ENCODE peak calls at places on chromosomes 16 and 17, in seven cellular contexts. R is IMR-90, G is H9, I is neuronal stem cell, D is H1, Y is trophoblast cell, F is mesenchymal stem cell. L is an unnamed sample.

GRCh38 chr16:2022723-2023097 is 3.1 kb downstream of the NPW start:
- DNase-seq in Y (no peak), G (peak), R (peak), D (no peak), F (peak), I (no peak), L (peak)

GRCh38 chr16:54116126-54116525 is 170.5 kb downstream of the IRX3 start:
- DNase-seq in F (no peak), G (no peak), I (no peak), R (no peak), D (no peak), Y (no peak), L (no peak)

GRCh38 chr16:5979905-5980550 is 882.4 kb upstream of the EEF2KMT start:
- DNase-seq in F (no peak), D (no peak), R (no peak), Y (no peak), G (peak), I (no peak), L (peak)

GRCh38 chr16:29738514-29738913 is 7.3 kb downstream of the C16orf54 start:
- DNase-seq in D (no peak), Y (no peak), I (no peak), G (no peak), R (no peak), F (no peak), L (no peak)

GRCh38 chr17:3851461-3852100 is 5.5 kb upstream of the NCBP3 start:
- DNase-seq in D (no peak), F (no peak), I (no peak), G (no peak), Y (no peak), R (no peak), L (no peak)

GRCh38 chr16:535446-536405 is 8.2 kb downstream of the CAPN15 start:
- DNase-seq in D (no peak), G (no peak), R (peak), F (peak), I (no peak), Y (peak), L (no peak)

GRCh38 chr17:6402258-6402657 is 32.7 kb downstream of the AIPL1 start:
- DNase-seq in I (no peak), Y (no peak), G (no peak), D (no peak), R (no peak), F (no peak), L (no peak)

GRCh38 chr17:50155115-50155819 is 4.8 kb upstream of the PPP1R9B start:
- DNase-seq in F (peak), G (no peak), Y (no peak), I (no peak), D (no peak), R (peak), L (no peak)

GRCh38 chr17:1035546-1036170 is 38.7 kb downstream of the TIMM22 start:
- DNase-seq in G (no peak), D (no peak), R (no peak), Y (no peak), F (peak), I (no peak), L (no peak)

GRCh38 chr16:5385115-5385514 is 287.5 kb upstream of the EEF2KMT start:
- DNase-seq in I (no peak), D (no peak), Y (no peak), R (no peak), F (no peak), G (no peak), L (no peak)

GRCh38 chr16:16928532-16929101 is 542.1 kb downstream of the XYLT1 start:
- DNase-seq in I (no peak), G (no peak), Y (no peak), R (no peak), F (no peak), D (no peak), L (no peak)

GRCh38 chr17:50139950-50140885 is 10.3 kb upstream of the SAMD14 start:
- DNase-seq in G (peak), F (peak), Y (peak), I (no peak), R (peak), D (peak), L (peak)

GRCh38 chr16:54677551-54677950 is 253.1 kb upstream of the IRX5 start:
- DNase-seq in D (no peak), Y (peak), R (no peak), F (no peak), I (no peak), G (no peak), L (no peak)

GRCh38 chr17:45149037-45149668 is 878 bp downstream of the HEXIM1 start:
- DNase-seq in I (peak), F (peak), G (peak), Y (peak), D (no peak), R (peak), L (peak)

GRCh38 chr17:58648236-58648635 is 43.6 kb downstream of the TEX14 start:
- DNase-seq in D (no peak), I (no peak), G (no peak), F (no peak), Y (no peak), R (no peak), L (no peak)

GRCh38 chr16:71515026-71515425 is 11.2 kb upstream of the CHST4 start:
- DNase-seq in D (no peak), G (no peak), Y (no peak), R (no peak), F (no peak), I (no peak), L (peak)

GRCh38 chr16:65975049-65975708 is 391.3 kb upstream of the CDH5 start:
- DNase-seq in Y (no peak), I (no peak), F (peak), R (peak), G (no peak), D (no peak), L (peak)

GRCh38 chr16:55001931-55002330 is 71.3 kb downstream of the IRX5 start:
- DNase-seq in I (no peak), F (no peak), G (no peak), Y (peak), D (no peak), R (no peak), L (no peak)

DNA sequence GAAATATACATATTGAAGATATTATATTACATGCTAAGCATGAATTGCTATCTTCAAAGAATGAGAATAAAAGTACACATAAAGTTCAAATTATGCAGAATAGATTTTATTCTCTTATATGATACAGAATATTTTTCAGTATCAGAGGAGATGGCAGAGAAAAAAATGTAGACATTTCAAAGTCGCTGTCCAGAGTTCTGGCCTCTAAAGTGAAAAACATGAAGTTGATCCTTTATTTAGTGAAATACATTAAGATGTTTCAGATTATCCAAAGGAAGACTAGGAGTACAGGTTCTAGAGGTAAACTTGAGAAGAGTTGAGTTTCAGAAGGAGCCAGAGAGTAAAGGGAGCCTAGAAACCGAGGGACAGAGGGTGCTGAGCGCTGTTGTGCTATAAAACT is 303.6 kb downstream of the UTP18 start:
- DNase-seq in D (no peak), I (no peak), Y (no peak), F (no peak), G (no peak), R (no peak), L (no peak)
- H2BK120ac ChIP-seq in D (no peak), I (no peak), Y (no peak), F (no peak), G (no peak), R (no peak), L (no peak)

GRCh38 chr17:27477971-27478684 is 21.9 kb downstream of the KSR1 start:
- DNase-seq in D (no peak), G (no peak), F (no peak), Y (peak), R (no peak), I (no peak), L (no peak)
- H3K27ac ChIP-seq in D (no peak), G (no peak), F (no peak), Y (no peak), R (no peak), I (no peak), L (no peak)

GRCh38 chr17:38564869-38565268 is 40.9 kb downstream of the SRCIN1 start:
- DNase-seq in Y (no peak), G (peak), F (no peak), D (no peak), I (no peak), R (no peak), L (peak)

GRCh38 chr17:38564254-38564605 is 41.5 kb downstream of the SRCIN1 start:
- DNase-seq in F (no peak), G (no peak), I (no peak), D (no peak), Y (no peak), R (no peak), L (no peak)

GRCh38 chr17:38566666-38567031 is 39.1 kb downstream of the SRCIN1 start:
- DNase-seq in R (no peak), G (no peak), Y (no peak), D (no peak), I (no peak), F (no peak), L (no peak)

GRCh38 chr17:38567350-38567749 is 38.4 kb downstream of the SRCIN1 start:
- DNase-seq in G (no peak), R (no peak), F (no peak), Y (no peak), D (no peak), I (no peak), L (no peak)

GRCh38 chr17:38565853-38566665 is 39.7 kb downstream of the SRCIN1 start:
- DNase-seq in R (no peak), Y (no peak), G (no peak), D (no peak), I (no peak), F (no peak), L (no peak)
- H2BK120ac ChIP-seq in R (no peak), Y (no peak), G (no peak), D (no peak), I (no peak), F (no peak), L (no peak)

DNA sequence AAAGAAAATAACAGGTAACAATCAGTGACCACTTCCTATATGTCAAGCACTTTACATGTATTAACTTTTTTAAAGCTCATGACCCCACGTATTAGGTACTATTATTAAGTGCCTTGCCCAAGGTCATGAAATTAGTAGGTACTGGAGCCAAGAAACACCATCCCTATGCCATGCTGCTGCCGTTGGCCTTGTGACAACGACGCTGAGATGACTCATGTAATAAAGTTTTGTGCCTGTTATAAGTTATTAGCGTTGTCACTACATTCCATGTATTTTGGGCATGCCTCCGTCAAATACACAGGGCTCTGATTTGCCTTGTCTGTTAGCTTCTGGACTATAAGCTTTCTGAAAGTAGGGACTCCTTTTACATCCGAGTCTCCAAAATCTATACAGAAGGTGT is 1.4 kb downstream of the BBS2 start:
- DNase-seq in I (no peak), D (no peak), F (no peak), Y (no peak), R (no peak), G (no peak), L (no peak)
- H3K27ac ChIP-seq in I (no peak), D (no peak), F (no peak), Y (no peak), R (no peak), G (no peak), L (no peak)

GRCh38 chr17:81390436-81391214 is 4.6 kb upstream of the BAHCC1 start:
- DNase-seq in D (no peak), I (no peak), R (no peak), G (no peak), F (no peak), Y (no peak), L (peak)

GRCh38 chr17:81392909-81393654 is 2.2 kb upstream of the BAHCC1 start:
- DNase-seq in I (no peak), Y (no peak), G (no peak), R (no peak), F (no peak), D (no peak), L (peak)

GRCh38 chr17:81390029-81390428 is 5.2 kb upstream of the BAHCC1 start:
- DNase-seq in F (no peak), Y (no peak), R (no peak), D (no peak), G (no peak), I (no peak), L (peak)

GRCh38 chr17:81391964-81392908 is 3.0 kb upstream of the BAHCC1 start:
- DNase-seq in G (no peak), R (peak), F (peak), Y (no peak), I (no peak), D (no peak), L (no peak)

DNA sequence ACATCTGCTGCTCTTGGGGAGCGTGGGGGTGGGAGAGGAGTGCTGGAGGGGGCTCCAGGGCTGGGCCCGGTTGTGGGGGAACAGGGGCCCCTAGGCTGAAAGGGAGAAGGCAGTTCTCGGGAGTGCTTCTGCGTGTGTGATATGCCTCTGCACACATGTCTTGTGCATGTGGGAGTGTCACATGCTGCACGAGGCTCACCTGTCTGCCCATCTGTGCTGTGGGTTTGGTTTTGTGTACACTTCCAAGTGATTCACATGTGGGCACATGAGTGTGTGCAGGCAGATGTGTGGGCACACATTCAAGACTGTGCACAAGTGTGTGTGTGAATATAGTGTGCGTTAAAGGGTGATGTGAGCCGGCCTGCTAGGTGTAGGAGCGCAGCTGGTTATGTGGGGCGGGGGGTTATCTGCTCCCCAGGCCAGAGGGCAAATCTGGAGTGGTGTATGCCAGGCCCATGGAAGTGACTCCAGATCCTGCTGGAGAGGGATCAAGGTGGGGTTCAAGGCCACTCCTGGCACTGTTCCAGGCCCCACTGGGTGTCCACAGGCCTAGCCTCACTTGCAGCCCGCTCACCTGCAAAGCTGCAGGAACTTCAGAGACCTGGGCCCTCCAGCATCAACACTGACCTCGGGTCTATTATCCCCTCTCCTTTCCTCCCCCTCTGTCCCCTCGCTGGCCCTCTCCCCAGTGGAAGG is 3.8 kb upstream of the BAHCC1 start:
- DNase-seq in I (no peak), D (no peak), R (no peak), G (no peak), Y (no peak), F (no peak), L (no peak)
- H2BK120ac ChIP-seq in I (no peak), D (no peak), R (peak), G (no peak), Y (no peak), F (peak), L (no peak)

L was measured in mesendoderm.